ENCODE peak calls at places on chromosomes 11 and 22, in seven cellular contexts. Z is tibial artery, V is lung, A is left lung, P is uterus, O is K562, E is colonic mucosa. F is an unnamed sample.
A peak's percentile ranks its signal among the peaks of the same experiment; 100 is the strongest.

GRCh38 chr11:130999086-130999485 is 82.8 kb upstream of the SNX19 start:
- DNase-seq in P (no peak), Z (no peak), A (no peak), O (no peak), E (no peak), V (no peak), F (no peak)

GRCh38 chr11:37370817-37371216 is 772.8 kb upstream of the RAG2 start:
- DNase-seq in O (no peak), Z (no peak), A (no peak), P (no peak), E (no peak), V (no peak), F (no peak)

GRCh38 chr11:48207881-48208280 is 8.7 kb upstream of the OR4B1 start:
- DNase-seq in O (no peak), A (no peak), Z (no peak), E (no peak), P (no peak), V (no peak), F (no peak)

GRCh38 chr11:69791266-69791665 is 16.1 kb upstream of the FGF4 start:
- DNase-seq in A (peak; percentile 52), V (no peak), O (no peak), E (no peak), Z (no peak), P (peak; percentile 59), F (no peak)

GRCh38 chr11:119297938-119298337 is 19.0 kb downstream of the MCAM start:
- DNase-seq in O (no peak), E (no peak), A (no peak), P (no peak), Z (no peak), V (no peak), F (no peak)

GRCh38 chr22:17083811-17084540 is 824 bp upstream of the IL17RA start:
- DNase-seq in E (no peak), P (no peak), Z (peak; percentile 66), V (no peak), A (peak; percentile 82), O (no peak), F (no peak)

GRCh38 chr11:125772834-125773505 is 5.7 kb downstream of the PATE2 start:
- DNase-seq in Z (no peak), E (no peak), P (no peak), V (no peak), O (no peak), A (no peak), F (no peak)

GRCh38 chr11:17397311-17398002 is 9.0 kb upstream of the KCNJ11 start:
- DNase-seq in E (no peak), Z (no peak), P (no peak), V (no peak), O (no peak), A (no peak), F (no peak)

DNA sequence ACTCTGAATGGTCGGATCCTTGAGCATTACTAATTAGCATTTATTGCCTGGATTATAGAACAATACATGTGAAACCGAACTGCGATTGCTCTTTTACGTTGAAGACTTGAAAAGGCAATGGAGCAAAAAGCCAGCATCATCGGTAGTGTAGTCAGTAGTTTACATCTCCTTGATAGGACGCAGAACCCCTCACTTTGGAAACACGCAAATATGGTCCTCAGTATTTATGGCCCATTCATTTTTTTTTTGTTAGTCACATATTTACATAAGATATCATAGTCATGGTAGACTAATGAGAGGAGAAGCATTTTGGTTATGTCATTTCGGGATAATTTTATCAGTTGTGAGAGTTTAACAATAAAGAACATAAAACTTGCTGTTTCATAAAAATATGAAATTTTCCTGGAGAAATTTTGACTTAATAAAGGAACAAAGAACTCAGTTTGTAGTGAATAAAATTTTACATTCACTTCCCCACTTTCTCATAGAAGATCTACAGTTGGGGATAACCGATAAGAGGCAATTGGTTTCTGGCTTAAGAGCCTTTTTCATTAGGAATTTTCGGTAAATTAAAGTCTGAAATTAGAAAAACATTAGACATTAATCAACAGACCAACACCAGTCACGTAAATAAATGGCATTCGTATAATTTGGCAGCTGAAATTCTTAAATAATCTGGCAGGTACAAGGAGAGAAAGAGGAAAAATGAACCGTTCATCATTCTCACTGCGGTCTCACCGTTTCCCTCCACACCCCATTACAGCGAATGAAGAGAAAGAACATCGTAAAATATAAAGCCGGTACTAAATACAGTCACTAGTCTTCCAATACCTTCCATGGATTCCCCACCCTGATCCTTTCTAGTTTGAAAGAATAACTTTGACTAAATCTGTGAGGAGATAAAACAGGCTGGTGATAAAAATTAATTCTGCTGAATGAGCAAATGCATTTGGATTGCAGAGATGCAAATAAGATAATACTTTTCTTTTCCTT is 19.8 kb downstream of the BLID start:
- DNase-seq in E (no peak), A (no peak), V (no peak), Z (no peak), P (no peak), O (no peak), F (no peak)
- H3K27ac ChIP-seq in E (no peak overlapping the region), A (no peak overlapping the region), V (no peak overlapping the region), Z (peak overlapping the region; percentile 80), P (peak overlapping the region; percentile 92), O (no peak overlapping the region), F (peak overlapping the region; percentile 82)

GRCh38 chr11:118152020-118152551 is 537 bp downstream of the SCN4B start:
- DNase-seq in A (no peak), E (no peak), P (no peak), V (no peak), Z (no peak), O (no peak), F (no peak)
- H3K4me3 ChIP-seq in A (no peak overlapping the region), E (peak overlapping the region; percentile 41), P (peak overlapping the region; percentile 38), V (peak overlapping the region; percentile 37), Z (peak overlapping the region; percentile 44), O (no peak overlapping the region), F (peak overlapping the region; percentile 31)

GRCh38 chr22:19108807-19109197 is 13.4 kb downstream of the DGCR2 start:
- DNase-seq in E (no peak), V (no peak), O (peak; percentile 60), P (no peak), Z (peak; percentile 7), A (no peak), F (no peak)
- H3K27ac ChIP-seq in E (no peak overlapping the region), V (no peak overlapping the region), O (peak overlapping the region; percentile 47), P (no peak overlapping the region), Z (no peak overlapping the region), A (peak overlapping the region; percentile 83), F (peak overlapping the region; percentile 0)

DNA sequence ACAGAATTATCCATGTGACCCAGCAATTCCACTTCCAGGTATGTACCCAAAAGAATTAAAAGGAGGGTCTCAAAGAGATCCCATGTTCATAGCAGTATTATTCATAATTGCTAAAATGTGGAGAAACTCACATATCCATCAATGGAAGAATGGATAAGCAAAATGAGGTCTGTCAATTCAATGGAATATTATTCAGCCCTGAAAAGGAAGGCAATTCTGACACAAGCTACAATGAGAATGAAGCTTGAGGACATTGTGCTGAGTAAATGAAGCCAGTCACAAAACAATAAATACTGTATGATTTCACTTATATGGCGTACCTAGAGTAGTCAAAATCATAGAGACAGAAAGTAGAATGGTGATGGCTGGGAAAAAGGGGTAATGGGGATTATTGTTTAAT is 19.4 kb upstream of the EMID1 start:
- DNase-seq in P (no peak), O (no peak), Z (no peak), E (no peak), A (no peak), V (no peak), F (no peak)
- H3K4me3 ChIP-seq in P (no peak overlapping the region), O (no peak overlapping the region), Z (no peak overlapping the region), E (no peak overlapping the region), A (no peak overlapping the region), V (no peak overlapping the region), F (no peak overlapping the region)

DNA sequence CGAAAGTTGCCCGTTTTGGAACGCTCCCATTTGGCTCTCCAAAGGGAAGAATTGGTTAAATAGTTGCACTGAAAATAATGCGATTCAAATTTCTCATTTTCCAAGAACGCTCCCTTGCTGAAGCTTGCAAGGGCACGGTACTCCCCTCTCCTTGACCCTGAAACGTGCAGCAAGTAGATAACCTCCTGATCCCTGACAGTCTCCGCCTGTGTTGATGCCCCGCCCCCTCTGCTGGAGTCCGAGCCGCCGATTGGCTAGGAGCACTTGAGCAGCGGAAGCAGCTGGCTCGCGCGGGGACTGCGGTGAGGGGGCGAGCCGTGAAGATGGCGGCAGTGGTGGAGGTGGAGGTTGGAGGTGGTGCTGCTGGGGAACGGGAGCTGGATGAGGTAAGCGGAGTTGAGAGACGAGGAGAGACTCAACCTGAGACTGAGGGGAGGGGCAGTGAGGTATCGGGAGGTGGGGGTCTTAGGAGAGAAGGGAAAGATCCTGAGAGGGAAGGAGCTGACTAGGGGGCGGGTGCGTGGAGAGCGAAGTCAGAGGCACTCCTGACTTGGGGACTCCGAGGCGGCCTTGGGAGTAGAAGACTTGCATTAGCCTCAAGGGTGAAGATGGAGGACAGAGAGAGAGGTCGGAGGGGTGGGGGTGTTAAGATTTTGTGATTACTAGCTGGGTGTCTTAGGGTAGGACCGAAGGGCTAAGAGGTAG is at the start of gene RNF121:
- DNase-seq in V (peak; percentile 99), Z (peak; percentile 98), O (peak; percentile 98), E (peak; percentile 99), P (peak; percentile 94), A (peak; percentile 98), F (peak; percentile 96)
- H3K27ac ChIP-seq in V (peak within 1 kb of the TSS; percentile 79), Z (peak within 1 kb of the TSS; percentile 90), O (peak within 1 kb of the TSS; percentile 99), E (peak within 1 kb of the TSS; percentile 77), P (peak within 1 kb of the TSS; percentile 88), A (peak within 1 kb of the TSS; percentile 88), F (peak within 1 kb of the TSS; percentile 90)

DNA sequence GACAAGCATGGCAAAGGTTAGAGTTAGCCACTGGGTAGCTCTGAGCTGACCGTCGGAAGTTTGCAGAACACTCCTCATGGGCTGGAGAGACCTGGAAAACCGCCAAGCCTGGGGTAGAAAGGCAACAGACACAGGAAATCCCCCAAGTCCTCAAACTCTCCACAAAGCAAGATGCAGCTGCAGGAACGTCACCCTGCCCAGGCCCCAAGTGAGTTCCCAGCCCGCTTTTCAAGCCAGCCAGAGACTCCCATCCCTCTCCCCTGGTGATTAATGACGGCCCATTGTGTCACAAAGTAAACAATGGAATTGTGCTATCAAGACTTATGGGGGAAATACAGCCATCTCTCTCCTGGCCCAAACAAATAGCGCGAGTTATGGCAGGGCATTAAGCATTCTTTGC is 633.0 kb downstream of the TBC1D22A start:
- DNase-seq in Z (peak; percentile 28), A (no peak), E (no peak), V (no peak), P (no peak), O (no peak), F (no peak)
- H3K4me3 ChIP-seq in Z (no peak overlapping the region), A (no peak overlapping the region), E (no peak overlapping the region), V (no peak overlapping the region), P (no peak overlapping the region), O (no peak overlapping the region), F (no peak overlapping the region)

GRCh38 chr22:50185384-50186087 is at the start of gene TRABD:
- DNase-seq in E (peak; percentile 86), O (peak; percentile 90), P (peak; percentile 88), Z (peak; percentile 92), V (peak; percentile 84), A (peak; percentile 96), F (peak; percentile 65)
- H3K27ac ChIP-seq in E (peak within 1 kb of the TSS; percentile 56), O (peak within 1 kb of the TSS; percentile 80), P (peak within 1 kb of the TSS; percentile 78), Z (peak within 1 kb of the TSS; percentile 59), V (peak within 1 kb of the TSS; percentile 43), A (peak within 1 kb of the TSS; percentile 62), F (peak within 1 kb of the TSS; percentile 74)

F was measured in tibial nerve.